ENCODE peak calls at places on chromosomes 11 and 22, in seven cellular contexts. C is PC-3; Z is AG09309; U is fibroblast of lung; V is CD4-positive, alpha-beta memory T cell; J is stomach; L is astrocyte of the spinal cord. R is an unnamed sample.

GRCh38 chr11:61650781-61651571 is 29.2 kb upstream of the DAGLA start:
- DNase-seq in U (no peak), V (no peak), J (no peak), Z (no peak), C (no peak), L (no peak), R (no peak)

GRCh38 chr11:111462329-111462728 is 49.9 kb downstream of the BTG4 start:
- DNase-seq in V (no peak), L (no peak), U (no peak), Z (no peak), C (no peak), J (no peak), R (no peak)

GRCh38 chr11:19756675-19757475 is 44.2 kb downstream of the NAV2 start:
- DNase-seq in L (no peak), C (no peak), U (peak; percentile 68), Z (no peak), J (no peak), V (no peak), R (peak; percentile 50)

GRCh38 chr11:10117709-10118341 is 176.2 kb downstream of the SBF2 start:
- DNase-seq in Z (peak; percentile 64), C (peak; percentile 25), J (no peak), V (no peak), L (peak; percentile 42), U (peak; percentile 67), R (peak; percentile 72)

GRCh38 chr22:48758905-48759875 is 1068.5 kb downstream of the BRD1 start:
- DNase-seq in Z (no peak), C (no peak), V (no peak), U (no peak), L (no peak), J (peak; percentile 9), R (no peak)

GRCh38 chr11:75031224-75031753 is 42.6 kb downstream of the NEU3 start:
- DNase-seq in L (peak; percentile 73), Z (peak; percentile 43), J (no peak), C (peak; percentile 72), V (no peak), U (peak; percentile 89), R (peak; percentile 93)

GRCh38 chr11:120186799-120187591 is 23.8 kb upstream of the OAF start:
- DNase-seq in J (peak; percentile 50), C (peak; percentile 44), L (no peak), U (peak; percentile 59), Z (no peak), V (no peak), R (no peak)

GRCh38 chr11:17613428-17613962 is 66.4 kb downstream of the OTOG start:
- DNase-seq in V (no peak), Z (no peak), U (no peak), C (no peak), L (no peak), J (no peak), R (no peak)

GRCh38 chr22:48249721-48250268 is 1487.3 kb downstream of the TBC1D22A start:
- DNase-seq in J (no peak), V (no peak), Z (no peak), L (no peak), U (no peak), C (no peak), R (no peak)

GRCh38 chr11:83583953-83584352 is 297.8 kb upstream of the CCDC90B start:
- DNase-seq in J (no peak), L (peak; percentile 63), Z (peak; percentile 42), U (peak; percentile 91), C (peak; percentile 62), V (no peak), R (peak; percentile 10)

GRCh38 chr11:133343951-133344350 is 188.3 kb downstream of the OPCML start:
- DNase-seq in J (no peak), C (no peak), U (peak; percentile 92), L (peak; percentile 64), Z (no peak), V (no peak), R (no peak)

GRCh38 chr22:33105501-33105911 is 47.3 kb upstream of the SYN3 start:
- DNase-seq in L (no peak), V (no peak), J (no peak), U (peak; percentile 6), C (no peak), Z (no peak), R (no peak)

GRCh38 chr11:86627776-86628455 is 44.5 kb downstream of the ME3 start:
- DNase-seq in L (no peak), V (no peak), Z (peak; percentile 39), J (no peak), U (no peak), C (no peak), R (no peak)

GRCh38 chr11:46410021-46410420 is 18.4 kb upstream of the CHRM4 start:
- DNase-seq in Z (no peak), J (no peak), V (no peak), L (peak; percentile 9), C (no peak), U (no peak), R (peak; percentile 52)

GRCh38 chr11:78645226-78646202 is 70.8 kb upstream of the NARS2 start:
- DNase-seq in L (peak; percentile 70), U (peak; percentile 47), J (peak; percentile 79), Z (peak; percentile 35), V (peak; percentile 48), C (peak; percentile 96), R (peak; percentile 82)

GRCh38 chr11:92801685-92802084 is 167.8 kb upstream of the MTNR1B start:
- DNase-seq in Z (no peak), U (no peak), V (no peak), J (no peak), C (no peak), L (no peak), R (no peak)

GRCh38 chr11:128872094-128872493 is 5.0 kb upstream of the KCNJ1 start:
- DNase-seq in Z (no peak), L (no peak), J (no peak), U (no peak), C (no peak), V (no peak), R (no peak)

GRCh38 chr11:36346562-36347383 is 50.7 kb downstream of the PRR5L start:
- DNase-seq in U (no peak), Z (no peak), J (no peak), C (no peak), V (no peak), L (no peak), R (no peak)

GRCh38 chr11:60172011-60172410 is 10.9 kb downstream of the MS4A6A start:
- DNase-seq in Z (no peak), L (no peak), U (no peak), J (no peak), V (no peak), C (peak; percentile 59), R (no peak)

GRCh38 chr22:49011769-49012598 is 815.7 kb downstream of the BRD1 start:
- DNase-seq in L (no peak), V (no peak), Z (no peak), J (peak; percentile 22), U (no peak), C (no peak), R (no peak)

GRCh38 chr11:37849731-37850130 is 1251.7 kb upstream of the RAG2 start:
- DNase-seq in Z (no peak), L (no peak), U (no peak), C (no peak), J (no peak), V (no peak), R (peak; percentile 4)

GRCh38 chr11:120744016-120744994 is 232.8 kb downstream of the GRIK4 start:
- DNase-seq in Z (no peak), C (peak; percentile 5), J (no peak), U (no peak), L (no peak), V (no peak), R (no peak)

GRCh38 chr22:31605851-31606585 is 56.0 kb downstream of the PISD start:
- DNase-seq in J (no peak), U (no peak), L (no peak), V (no peak), Z (no peak), C (no peak), R (no peak)

GRCh38 chr22:32932176-32932575 is 126.0 kb downstream of the SYN3 start:
- DNase-seq in J (no peak), V (no peak), Z (no peak), C (no peak), U (peak; percentile 24), L (no peak), R (peak; percentile 53)

GRCh38 chr11:75509201-75509600 is 16.5 kb downstream of the GDPD5 start:
- DNase-seq in Z (no peak), L (no peak), J (no peak), C (no peak), V (no peak), U (no peak), R (peak; percentile 14)

GRCh38 chr11:110629594-110629993 is 82.6 kb downstream of the ARHGAP20 start:
- DNase-seq in V (no peak), J (no peak), L (no peak), Z (no peak), U (no peak), C (no peak), R (no peak)

GRCh38 chr22:49295851-49296560 is 531.7 kb downstream of the BRD1 start:
- DNase-seq in U (no peak), J (peak; percentile 22), V (no peak), Z (no peak), L (no peak), C (no peak), R (no peak)

GRCh38 chr22:47090591-47091240 is 328.3 kb downstream of the TBC1D22A start:
- DNase-seq in U (peak; percentile 57), J (no peak), V (peak; percentile 11), C (no peak), Z (peak; percentile 11), L (peak; percentile 28), R (peak; percentile 67)
- H3K4me3 ChIP-seq in U (peak overlapping the region; percentile 47), J (peak overlapping the region; percentile 29), V (no peak overlapping the region), C (no peak overlapping the region), Z (peak overlapping the region; percentile 57), L (peak overlapping the region; percentile 42), R (peak overlapping the region; percentile 55)

GRCh38 chr22:40482391-40482790 is 112.0 kb downstream of the SGSM3 start:
- DNase-seq in U (no peak), C (peak; percentile 12), Z (no peak), V (no peak), L (no peak), J (no peak), R (no peak)
- H3K4me3 ChIP-seq in U (no peak overlapping the region), C (no peak overlapping the region), Z (no peak overlapping the region), V (no peak overlapping the region), L (no peak overlapping the region), J (no peak overlapping the region), R (no peak overlapping the region)

GRCh38 chr22:27874185-27874584 is 44.9 kb downstream of the PITPNB start:
- DNase-seq in V (no peak), Z (no peak), L (no peak), J (no peak), C (no peak), U (no peak), R (no peak)
- H3K4me3 ChIP-seq in V (no peak overlapping the region), Z (no peak overlapping the region), L (no peak overlapping the region), J (no peak overlapping the region), C (no peak overlapping the region), U (no peak overlapping the region), R (no peak overlapping the region)

DNA sequence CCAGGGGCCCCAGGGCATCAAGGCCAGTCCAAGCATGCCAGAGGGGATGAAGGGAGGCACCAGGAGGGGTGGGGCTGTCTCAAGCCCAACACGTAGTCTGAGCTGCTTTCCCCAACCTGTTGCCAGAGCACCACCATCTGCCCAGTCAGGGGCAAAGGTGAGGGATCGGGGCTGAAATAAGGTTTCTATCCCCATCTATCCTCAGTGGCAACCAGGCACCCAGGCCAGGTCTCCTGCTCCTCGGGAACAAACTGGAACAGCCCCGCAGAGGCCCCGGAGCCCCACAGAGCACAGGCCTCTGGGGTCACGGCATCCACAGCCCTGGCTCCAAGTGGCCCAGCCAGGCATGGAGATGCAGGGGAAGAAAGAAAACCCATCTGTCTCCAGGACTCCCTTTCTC is 19.3 kb downstream of the STARD10 start:
- DNase-seq in J (no peak), L (no peak), U (no peak), V (no peak), C (no peak), Z (no peak), R (no peak)
- H3K4me3 ChIP-seq in J (no peak overlapping the region), L (no peak overlapping the region), U (no peak overlapping the region), V (no peak overlapping the region), C (no peak overlapping the region), Z (no peak overlapping the region), R (no peak overlapping the region)

GRCh38 chr11:57111646-57112045 is 70.1 kb upstream of the LRRC55 start:
- DNase-seq in C (no peak), Z (no peak), V (no peak), J (no peak), L (no peak), U (no peak), R (no peak)
- H3K4me3 ChIP-seq in C (no peak overlapping the region), Z (no peak overlapping the region), V (no peak overlapping the region), J (no peak overlapping the region), L (no peak overlapping the region), U (no peak overlapping the region), R (no peak overlapping the region)

R was measured in choroid plexus epithelial cell.